ENCODE peak calls at places on chromosomes 13 and 19, in four cellular contexts. H is stomach, O is H1, N is tibial nerve. S is an unnamed sample.

GRCh38 chr13:25171517-25172302 is at the start of gene AMER2:
- DNase-seq in H (no peak), O (peak), N (peak), S (peak)

GRCh38 chr13:37453246-37453645 is 145.3 kb downstream of the POSTN start:
- DNase-seq in H (no peak), O (no peak), N (no peak), S (no peak)

GRCh38 chr19:38555200-38555599 is 62.6 kb downstream of the MAP4K1 start:
- DNase-seq in H (no peak), O (no peak), N (no peak), S (no peak)

GRCh38 chr13:27403727-27404385 is 20.6 kb upstream of the GTF3A start:
- DNase-seq in H (peak), O (no peak), N (no peak), S (peak)

GRCh38 chr13:28267495-28267894 is 129.2 kb downstream of the PAN3 start:
- DNase-seq in H (no peak), O (no peak), N (no peak), S (no peak)

GRCh38 chr13:47661076-47661475 is 340.0 kb downstream of the SUCLA2 start:
- DNase-seq in H (no peak), O (no peak), N (no peak), S (no peak)

GRCh38 chr19:10095622-10095947 is 6.9 kb downstream of the ANGPTL6 start:
- DNase-seq in H (no peak), O (no peak), N (no peak), S (no peak)

GRCh38 chr13:103803349-103803748 is 737.1 kb upstream of the SLC10A2 start:
- DNase-seq in H (no peak), O (no peak), N (no peak), S (no peak)

GRCh38 chr13:30334663-30335386 is 27.5 kb upstream of the KATNAL1 start:
- DNase-seq in H (no peak), O (peak), N (no peak), S (no peak)

GRCh38 chr13:113616991-113617749 is 32.6 kb downstream of the TFDP1 start:
- DNase-seq in H (peak), O (no peak), N (no peak), S (no peak)

GRCh38 chr19:12913871-12914690 is 5.0 kb downstream of the SYCE2 start:
- DNase-seq in H (no peak), O (no peak), N (peak), S (peak)

GRCh38 chr13:69524459-69525155 is 583.0 kb upstream of the ATXN8OS start:
- DNase-seq in H (no peak), O (no peak), N (no peak), S (no peak)
- TF ChIP-seq POLR2A in H (no peak), O (no peak), N (no peak), S (no peak)

DNA sequence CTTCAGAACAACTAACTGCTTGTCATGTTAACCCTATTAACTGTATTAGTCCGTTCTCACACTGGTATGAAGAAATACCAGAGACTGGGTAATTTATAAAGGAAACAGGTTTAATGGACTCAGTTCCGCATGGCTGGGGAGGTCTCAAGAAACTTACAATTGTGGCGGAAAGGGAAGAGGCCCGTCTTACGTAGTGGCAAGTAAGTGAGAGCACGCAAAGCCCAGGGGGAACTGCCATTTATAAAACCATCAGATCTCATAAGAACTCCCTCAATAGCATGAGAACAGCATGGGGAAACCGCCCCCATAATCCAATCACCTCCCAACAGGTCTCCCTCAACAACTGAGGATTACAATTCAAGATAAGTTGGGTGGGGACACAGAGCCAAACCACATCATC is 34.7 kb downstream of the PHF11 start:
- DNase-seq in H (no peak), O (no peak), N (no peak), S (no peak)
- TF ChIP-seq EP300 in H (no peak), O (no peak), N (no peak), S (no peak)

GRCh38 chr19:35124098-35125060 is 8.8 kb downstream of the FXYD3 start:
- DNase-seq in H (peak), O (no peak), N (peak), S (peak)
- TF ChIP-seq POLR2A in H (no peak), O (no peak), N (peak), S (peak)

GRCh38 chr19:7783991-7784421 is 21.0 kb downstream of the CLEC4M start:
- DNase-seq in H (no peak), O (no peak), N (peak), S (no peak)

GRCh38 chr19:7784856-7785255 is 21.8 kb downstream of the CLEC4M start:
- DNase-seq in H (no peak), O (no peak), N (no peak), S (no peak)

GRCh38 chr19:7779631-7780486 is 16.8 kb downstream of the CLEC4M start:
- DNase-seq in H (no peak), O (no peak), N (no peak), S (no peak)

GRCh38 chr19:7778081-7778480 is 15.0 kb downstream of the CLEC4M start:
- DNase-seq in H (no peak), O (no peak), N (no peak), S (no peak)

GRCh38 chr19:7781157-7781556 is 18.1 kb downstream of the CLEC4M start:
- DNase-seq in H (no peak), O (no peak), N (no peak), S (no peak)
- TF ChIP-seq EP300 in H (no peak), O (no peak), N (no peak), S (no peak)

GRCh38 chr19:1503089-1503924 is 9.5 kb downstream of the ADAMTSL5 start:
- DNase-seq in H (peak), O (peak), N (peak), S (peak)
- TF ChIP-seq POLR2A in H (no peak), O (no peak), N (no peak), S (no peak)

DNA sequence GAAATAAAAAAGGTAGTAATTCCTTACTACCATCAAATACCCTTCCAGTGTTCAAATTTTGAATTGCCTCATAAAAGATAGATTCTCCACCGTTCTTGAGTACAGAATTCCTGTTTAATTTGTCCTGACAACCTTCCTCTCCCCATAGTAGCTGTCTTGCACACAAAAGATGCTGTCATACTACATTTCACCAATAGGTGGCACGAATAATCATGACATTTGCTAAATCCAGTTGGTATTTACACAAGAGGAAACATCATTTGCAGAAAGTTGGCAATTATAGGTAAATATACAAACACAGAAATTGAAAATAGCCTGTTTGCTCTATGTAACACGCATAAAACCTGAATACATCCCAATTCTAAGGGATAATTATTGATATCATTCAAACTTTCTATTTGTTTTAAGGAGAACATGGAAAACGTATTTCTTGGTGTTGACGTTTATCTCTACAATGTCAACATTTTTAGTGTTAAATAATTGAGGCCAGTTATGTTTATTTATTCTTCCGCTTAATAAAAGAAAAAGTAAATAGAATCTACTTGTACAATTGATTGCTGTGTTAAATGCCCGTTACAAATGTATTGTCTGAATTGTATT is 58.3 kb upstream of the CLDN10 start:
- DNase-seq in H (no peak), O (no peak), N (peak), S (no peak)
- TF ChIP-seq EP300 in H (no peak), O (no peak), N (no peak), S (no peak)

GRCh38 chr13:80671773-80672172 is 330.8 kb upstream of the SPRY2 start:
- DNase-seq in H (no peak), O (no peak), N (no peak), S (no peak)
- TF ChIP-seq POLR2A in H (no peak), O (no peak), N (no peak), S (no peak)

GRCh38 chr19:30388819-30389218 is 16.6 kb downstream of the ZNF536 start:
- DNase-seq in H (no peak), O (peak), N (no peak), S (no peak)

GRCh38 chr19:30386551-30387143 is 14.5 kb downstream of the ZNF536 start:
- DNase-seq in H (no peak), O (no peak), N (no peak), S (no peak)

GRCh38 chr19:30390356-30390988 is 18.3 kb downstream of the ZNF536 start:
- DNase-seq in H (no peak), O (peak), N (no peak), S (no peak)

GRCh38 chr19:30387311-30388115 is 15.3 kb downstream of the ZNF536 start:
- DNase-seq in H (no peak), O (peak), N (no peak), S (no peak)

DNA sequence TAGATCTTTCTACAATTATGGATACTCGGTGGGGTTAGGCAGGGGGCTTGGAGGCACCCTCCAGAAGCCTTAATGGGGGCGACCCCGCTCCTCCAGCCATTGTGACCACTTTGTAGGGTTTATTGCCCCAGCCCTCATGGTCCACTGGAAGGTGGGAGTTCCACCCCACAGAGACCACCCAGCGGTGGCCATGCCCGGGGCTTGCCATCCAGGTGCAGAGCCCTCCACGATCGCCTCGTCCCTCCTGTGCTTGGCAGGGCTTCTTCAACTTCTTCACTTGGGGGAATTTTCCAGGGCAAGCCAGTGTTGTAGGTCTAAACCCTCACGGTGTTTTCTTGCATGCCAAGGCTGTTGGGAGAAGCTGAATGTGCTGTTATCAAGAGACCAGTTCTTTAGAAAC is 16.1 kb downstream of the ZNF536 start:
- DNase-seq in H (no peak), O (peak), N (no peak), S (no peak)
- TF ChIP-seq EP300 in H (no peak), O (no peak), N (no peak), S (no peak)

GRCh38 chr19:17720487-17720839 is 1.2 kb downstream of the MAP1S start:
- DNase-seq in H (no peak), O (no peak), N (no peak), S (no peak)

GRCh38 chr19:17721821-17722220 is 2.5 kb downstream of the MAP1S start:
- DNase-seq in H (no peak), O (no peak), N (no peak), S (no peak)

GRCh38 chr19:17719730-17720486 is 628 bp downstream of the MAP1S start:
- DNase-seq in H (peak), O (no peak), N (no peak), S (peak)

GRCh38 chr19:17718467-17718987 is 753 bp upstream of the MAP1S start:
- DNase-seq in H (no peak), O (no peak), N (no peak), S (no peak)

GRCh38 chr19:17718988-17719711 is at the start of gene MAP1S:
- DNase-seq in H (peak), O (peak), N (no peak), S (peak)
- TF ChIP-seq POLR2A in H (no peak), O (no peak), N (no peak), S (peak)

S was measured in transverse colon.